ENCODE peak calls at places on chromosomes 11 and 22, in nine cellular contexts. Z is GM13977, V is WTC11, I is ovary, F is Panc1, Y is thoracic aorta, T is lower lobe of right lung, J is cardiac fibroblast, M is HCT116. U is an unnamed sample.

GRCh38 chr11:80598905-80599304 is 1158.1 kb upstream of the TENM4 start:
- DNase-seq in Z (no peak), T (no peak), Y (no peak), V (no peak), F (no peak), J (no peak), M (no peak), I (no peak), U (no peak)

GRCh38 chr11:83256602-83257340 is 29.4 kb downstream of the CCDC90B start:
- DNase-seq in F (no peak), V (no peak), I (no peak), Y (no peak), M (no peak), J (no peak), Z (no peak), T (no peak), U (no peak)

GRCh38 chr22:49916851-49917250 is 1.4 kb downstream of the ALG12 start:
- DNase-seq in V (no peak), Y (no peak), F (no peak), J (no peak), I (no peak), M (no peak), T (peak), Z (no peak), U (no peak)

GRCh38 chr22:45013138-45013537 is 3.3 kb upstream of the PHF21B start:
- DNase-seq in J (no peak), T (no peak), Y (no peak), I (no peak), M (no peak), F (no peak), Z (no peak), V (no peak), U (no peak)

GRCh38 chr11:60305906-60306619 is 21.0 kb upstream of the MS4A6E start:
- DNase-seq in T (no peak), J (peak), Z (no peak), V (no peak), M (peak), F (no peak), I (no peak), Y (no peak), U (no peak)

GRCh38 chr22:35470903-35471321 is 69.7 kb upstream of the RASD2 start:
- DNase-seq in I (no peak), J (peak), V (no peak), F (no peak), M (peak), Y (no peak), Z (no peak), T (no peak), U (no peak)

GRCh38 chr11:94184362-94184761 is 55.7 kb downstream of the PANX1 start:
- DNase-seq in M (no peak), V (no peak), T (no peak), F (no peak), J (no peak), Z (no peak), Y (no peak), I (no peak), U (no peak)

GRCh38 chr11:67387074-67387473 is 4.7 kb upstream of the RAD9A start:
- DNase-seq in M (no peak), Z (no peak), Y (no peak), F (no peak), V (no peak), J (no peak), I (no peak), T (no peak), U (no peak)

GRCh38 chr11:111360150-111361043 is 18.7 kb downstream of the POU2AF1 start:
- DNase-seq in F (no peak), M (no peak), Z (no peak), Y (no peak), V (no peak), J (no peak), T (no peak), I (no peak), U (no peak)

GRCh38 chr22:31948002-31948401 is 3.7 kb downstream of the YWHAH start:
- DNase-seq in V (no peak), T (no peak), M (no peak), F (no peak), J (no peak), I (no peak), Y (no peak), Z (no peak), U (no peak)

GRCh38 chr22:48968201-48968959 is 859.3 kb downstream of the BRD1 start:
- DNase-seq in Y (no peak), M (peak), Z (no peak), I (no peak), V (peak), J (no peak), T (no peak), F (no peak), U (no peak)

GRCh38 chr11:64802370-64803162 is 448 bp downstream of the MAP4K2 start:
- DNase-seq in T (no peak), J (no peak), F (no peak), I (no peak), V (peak), Y (no peak), M (no peak), Z (peak), U (no peak)

GRCh38 chr11:33016654-33017053 is 976 bp downstream of the DEPDC7 start:
- DNase-seq in Z (no peak), Y (no peak), J (no peak), I (no peak), F (no peak), V (no peak), T (no peak), M (no peak), U (no peak)

GRCh38 chr11:9313648-9314290 is 624 bp downstream of the TMEM41B start:
- DNase-seq in Z (peak), T (no peak), V (no peak), I (no peak), Y (no peak), J (peak), M (no peak), F (no peak), U (no peak)

GRCh38 chr11:9089061-9089460 is 2.3 kb downstream of the SCUBE2 start:
- DNase-seq in Y (no peak), Z (no peak), J (no peak), T (no peak), V (no peak), M (no peak), F (no peak), I (no peak), U (no peak)

GRCh38 chr11:69880041-69880802 is 61.0 kb upstream of the FGF3 start:
- DNase-seq in J (no peak), T (peak), M (no peak), Y (no peak), Z (no peak), V (no peak), I (no peak), F (no peak), U (no peak)

DNA sequence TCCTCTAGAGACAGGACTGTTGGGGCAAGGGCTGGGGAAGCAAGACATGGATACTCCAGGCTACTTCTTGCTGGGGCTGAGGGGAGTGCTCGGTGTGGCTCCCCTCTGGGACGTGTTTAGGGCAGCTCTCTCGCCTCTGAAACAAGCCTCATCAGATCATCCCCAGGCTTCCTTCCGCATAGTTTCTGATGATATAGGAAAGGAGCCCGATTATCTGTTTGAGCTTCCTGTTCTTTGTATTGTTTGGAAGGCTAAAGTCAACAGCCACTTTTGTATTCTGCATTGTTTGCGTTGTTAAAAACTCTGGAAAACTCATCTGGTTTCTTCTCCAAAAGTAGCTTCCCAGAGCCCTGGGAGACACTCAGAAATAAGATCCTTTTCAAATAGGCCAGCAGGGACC is 18.8 kb downstream of the CD44 start:
- DNase-seq in J (no peak), F (no peak), T (no peak), M (no peak), I (no peak), Y (no peak), Z (no peak), V (no peak), U (no peak)
- TF ChIP-seq CTCF in J (no peak), F (no peak), T (no peak), M (no peak), I (no peak), Y (no peak), Z (no peak), V (no peak), U (no peak)

GRCh38 chr11:36391062-36391461 is 95.0 kb downstream of the PRR5L start:
- DNase-seq in V (no peak), J (no peak), Z (no peak), M (no peak), Y (no peak), I (no peak), T (no peak), F (no peak), U (no peak)
- TF ChIP-seq CTCF in V (no peak), J (no peak), Z (no peak), M (no peak), Y (no peak), I (no peak), T (no peak), F (no peak), U (no peak)

GRCh38 chr11:1304376-1304775 is 5.1 kb downstream of the TOLLIP start:
- DNase-seq in I (no peak), Z (no peak), F (no peak), Y (no peak), M (no peak), V (no peak), T (no peak), J (no peak), U (no peak)

GRCh38 chr11:1303973-1304372 is 5.5 kb downstream of the TOLLIP start:
- DNase-seq in V (no peak), M (no peak), F (no peak), Z (no peak), T (peak), J (no peak), I (peak), Y (no peak), U (no peak)

GRCh38 chr11:1302461-1303073 is 6.9 kb downstream of the TOLLIP start:
- DNase-seq in F (no peak), I (no peak), J (no peak), M (no peak), Y (no peak), T (no peak), V (no peak), Z (no peak), U (no peak)

GRCh38 chr11:1302041-1302460 is 7.4 kb downstream of the TOLLIP start:
- DNase-seq in M (no peak), I (no peak), Y (no peak), J (no peak), F (no peak), Z (no peak), T (no peak), V (no peak), U (no peak)

GRCh38 chr11:1303196-1303821 is 6.1 kb downstream of the TOLLIP start:
- DNase-seq in T (peak), Z (peak), I (peak), J (peak), V (peak), F (no peak), M (no peak), Y (no peak), U (peak)
- TF ChIP-seq CTCF in T (peak), Z (no peak), I (no peak), J (no peak), V (peak), F (peak), M (no peak), Y (no peak), U (peak)

GRCh38 chr22:40524392-40525249 is 111.9 kb downstream of the MRTFA start:
- DNase-seq in F (no peak), I (no peak), M (no peak), V (no peak), J (peak), Y (no peak), T (no peak), Z (no peak), U (no peak)
- TF ChIP-seq CTCF in F (no peak), I (no peak), M (peak), V (no peak), J (peak), Y (no peak), T (peak), Z (peak), U (no peak)

GRCh38 chr22:17865183-17866055 is 91.2 kb upstream of the BID start:
- DNase-seq in M (no peak), I (no peak), Z (no peak), Y (no peak), J (no peak), V (no peak), F (no peak), T (no peak), U (no peak)

GRCh38 chr22:17868771-17869170 is 94.5 kb upstream of the BID start:
- DNase-seq in T (no peak), J (no peak), F (no peak), V (no peak), Y (no peak), Z (no peak), I (no peak), M (no peak), U (no peak)

GRCh38 chr22:17866621-17867020 is 92.4 kb upstream of the BID start:
- DNase-seq in M (no peak), Y (no peak), I (no peak), J (no peak), T (no peak), F (no peak), Z (no peak), V (no peak), U (no peak)

GRCh38 chr22:17866127-17866526 is 91.9 kb upstream of the BID start:
- DNase-seq in V (no peak), Z (no peak), Y (no peak), F (no peak), I (no peak), J (no peak), T (no peak), M (no peak), U (peak)

GRCh38 chr22:17867160-17867785 is 93.0 kb upstream of the BID start:
- DNase-seq in T (no peak), Z (no peak), V (no peak), F (no peak), J (no peak), Y (no peak), M (no peak), I (peak), U (no peak)
- TF ChIP-seq CTCF in T (no peak), Z (no peak), V (no peak), F (no peak), J (no peak), Y (no peak), M (no peak), I (no peak), U (no peak)

GRCh38 chr22:21022955-21023614 is 8.1 kb downstream of the P2RX6 start:
- DNase-seq in V (no peak), I (no peak), T (no peak), Y (no peak), M (no peak), Z (no peak), J (no peak), F (no peak), U (no peak)
- TF ChIP-seq CTCF in V (no peak), I (no peak), T (no peak), Y (no peak), M (no peak), Z (peak), J (no peak), F (no peak), U (no peak)

GRCh38 chr11:129696309-129696989 is 119.2 kb upstream of the TMEM45B start:
- DNase-seq in Y (no peak), Z (peak), T (no peak), J (no peak), V (no peak), I (no peak), F (no peak), M (no peak), U (no peak)
- TF ChIP-seq CTCF in Y (no peak), Z (no peak), T (no peak), J (no peak), V (no peak), I (no peak), F (peak), M (no peak), U (no peak)

U was measured in neural crest cell.